ENCODE peak calls at places on chromosomes 11 and 22, in five cellular contexts. L is GM23338, G is heart left ventricle, T is heart right ventricle, O is tibial nerve. Y is an unnamed sample. For H3K4me1, the result is how much of the 10 kb centered on the place peaks cover.

GRCh38 chr11:71325418-71326327 is 73.3 kb upstream of the SHANK2 start:
- DNase-seq in G (no peak), O (no peak), L (no peak), T (no peak), Y (no peak)

GRCh38 chr22:49524362-49524761 is 303.3 kb downstream of the BRD1 start:
- DNase-seq in T (no peak), O (no peak), L (no peak), G (no peak), Y (no peak)

GRCh38 chr11:5831196-5831829 is 10.4 kb downstream of the OR52E6 start:
- DNase-seq in T (no peak), G (no peak), O (no peak), L (peak), Y (no peak)

GRCh38 chr11:3203221-3204043 is 15.2 kb downstream of the MRGPRG start:
- DNase-seq in G (no peak), T (no peak), O (no peak), L (peak), Y (no peak)

GRCh38 chr11:20037358-20037757 is 122.9 kb downstream of the DBX1 start:
- DNase-seq in L (no peak), G (no peak), T (no peak), O (no peak), Y (no peak)

GRCh38 chr11:36357831-36358230 is 61.7 kb downstream of the PRR5L start:
- DNase-seq in T (no peak), L (no peak), O (no peak), G (no peak), Y (no peak)

GRCh38 chr11:103953797-103954495 is 82.5 kb upstream of the DDI1 start:
- DNase-seq in T (no peak), G (no peak), L (no peak), O (no peak), Y (no peak)

GRCh38 chr11:44861829-44862545 is 88.7 kb downstream of the TP53I11 start:
- DNase-seq in T (peak), O (peak), L (peak), G (peak), Y (peak)

GRCh38 chr22:45450931-45451651 is 37.6 kb downstream of the RIBC2 start:
- DNase-seq in O (no peak), G (no peak), L (no peak), T (peak), Y (no peak)

GRCh38 chr22:22201925-22202343 is 42.7 kb upstream of the VPREB1 start:
- DNase-seq in T (no peak), G (no peak), O (no peak), L (no peak), Y (no peak)

GRCh38 chr22:19981171-19981960 is 35.3 kb downstream of the ARVCF start:
- DNase-seq in T (no peak), O (no peak), L (no peak), G (no peak), Y (no peak)

GRCh38 chr22:40044870-40045834 is 50.4 kb downstream of the FAM83F start:
- DNase-seq in G (peak), L (peak), O (no peak), T (peak), Y (peak)

GRCh38 chr11:73625690-73626318 is 20.6 kb upstream of the PLEKHB1 start:
- DNase-seq in G (peak), O (peak), T (peak), L (peak), Y (peak)

GRCh38 chr11:75265851-75266531 is 25.4 kb downstream of the TPBGL start:
- DNase-seq in L (no peak), G (no peak), O (no peak), T (no peak), Y (no peak)

GRCh38 chr11:68099474-68100405 is 21.4 kb downstream of the CHKA start:
- DNase-seq in O (no peak), G (peak), L (peak), T (peak), Y (peak)

GRCh38 chr22:31952459-31952858 is 8.1 kb downstream of the YWHAH start:
- DNase-seq in G (no peak), L (no peak), T (no peak), O (no peak), Y (peak)

GRCh38 chr11:66542362-66542761 is 3.5 kb downstream of the ZDHHC24 start:
- DNase-seq in O (no peak), L (no peak), G (no peak), T (no peak), Y (no peak)

GRCh38 chr11:94866231-94866827 is 98.2 kb downstream of the AMOTL1 start:
- DNase-seq in O (no peak), L (no peak), G (no peak), T (no peak), Y (no peak)

GRCh38 chr11:76074178-76075112 is 131.9 kb downstream of the WNT11 start:
- DNase-seq in G (no peak), T (no peak), L (no peak), O (no peak), Y (no peak)

GRCh38 chr11:96146765-96147164 is 196.2 kb downstream of the MAML2 start:
- DNase-seq in T (no peak), O (no peak), G (no peak), L (no peak), Y (no peak)

GRCh38 chr11:126492331-126492730 is 136.8 kb downstream of the ST3GAL4 start:
- DNase-seq in O (no peak), G (no peak), L (no peak), T (no peak), Y (no peak)

GRCh38 chr11:65503606-65503922 is 4.7 kb downstream of the MALAT1 start:
- DNase-seq in G (no peak), L (no peak), O (no peak), T (no peak), Y (no peak)

GRCh38 chr11:93525601-93526000 is 17.6 kb downstream of the SMCO4 start:
- DNase-seq in O (no peak), G (no peak), L (no peak), T (no peak), Y (peak)

GRCh38 chr11:128478305-128478704 is 109.1 kb downstream of the ETS1 start:
- DNase-seq in L (no peak), T (no peak), G (no peak), O (no peak), Y (no peak)

GRCh38 chr11:108592591-108593213 is 866 bp downstream of the EXPH5 start:
- DNase-seq in O (no peak), L (peak), G (no peak), T (peak), Y (peak)

GRCh38 chr11:110472858-110473257 is 43.1 kb downstream of the FDX1 start:
- DNase-seq in G (no peak), O (no peak), L (no peak), T (no peak), Y (no peak)

GRCh38 chr11:24496371-24496727 is 504 bp upstream of the LUZP2 start:
- DNase-seq in T (no peak), O (no peak), L (peak), G (no peak), Y (peak)

GRCh38 chr11:73965764-73966121 is 14.9 kb downstream of the DNAJB13 start:
- DNase-seq in T (no peak), G (no peak), L (no peak), O (no peak), Y (no peak)

GRCh38 chr11:22670803-22671202 is 4.4 kb downstream of the GAS2 start:
- DNase-seq in G (no peak), O (no peak), T (no peak), L (peak), Y (no peak)

GRCh38 chr22:46803031-46803880 is 40.8 kb downstream of the TBC1D22A start:
- DNase-seq in T (peak), O (no peak), L (peak), G (no peak), Y (no peak)

GRCh38 chr11:1335811-1336761 is 26.7 kb upstream of the TOLLIP start:
- DNase-seq in G (peak), L (peak), T (peak), O (peak), Y (peak)

GRCh38 chr22:30121988-30122387 is 41.7 kb downstream of the HORMAD2 start:
- DNase-seq in L (no peak), T (no peak), O (no peak), G (no peak), Y (no peak)

GRCh38 chr22:28244760-28245159 is 325.7 kb upstream of the PITPNB start:
- DNase-seq in O (no peak), G (no peak), L (no peak), T (no peak), Y (no peak)

GRCh38 chr11:108587109-108587508 is 6.5 kb downstream of the EXPH5 start:
- DNase-seq in O (no peak), G (no peak), T (no peak), L (no peak), Y (no peak)

GRCh38 chr11:8652140-8652539 is 30.3 kb downstream of the TRIM66 start:
- DNase-seq in T (no peak), L (no peak), G (no peak), O (no peak), Y (no peak)

GRCh38 chr11:125364085-125364822 is 131.8 kb downstream of the FEZ1 start:
- DNase-seq in T (no peak), L (no peak), G (no peak), O (no peak), Y (no peak)
- H3K27ac ChIP-seq in T (no peak), L (no peak), G (no peak), O (no peak), Y (no peak)

GRCh38 chr22:37566329-37566837 is 6.1 kb downstream of the CDC42EP1 start:
- DNase-seq in O (no peak), G (no peak), T (no peak), L (no peak), Y (no peak)

GRCh38 chr22:37563153-37564081 is 3.1 kb downstream of the CDC42EP1 start:
- DNase-seq in G (peak), L (peak), O (peak), T (peak), Y (peak)

GRCh38 chr22:37562049-37562784 is 1.9 kb downstream of the CDC42EP1 start:
- DNase-seq in O (no peak), T (no peak), G (no peak), L (no peak), Y (no peak)

GRCh38 chr22:37565830-37566229 is 5.5 kb downstream of the CDC42EP1 start:
- DNase-seq in L (no peak), T (no peak), G (no peak), O (no peak), Y (no peak)

DNA sequence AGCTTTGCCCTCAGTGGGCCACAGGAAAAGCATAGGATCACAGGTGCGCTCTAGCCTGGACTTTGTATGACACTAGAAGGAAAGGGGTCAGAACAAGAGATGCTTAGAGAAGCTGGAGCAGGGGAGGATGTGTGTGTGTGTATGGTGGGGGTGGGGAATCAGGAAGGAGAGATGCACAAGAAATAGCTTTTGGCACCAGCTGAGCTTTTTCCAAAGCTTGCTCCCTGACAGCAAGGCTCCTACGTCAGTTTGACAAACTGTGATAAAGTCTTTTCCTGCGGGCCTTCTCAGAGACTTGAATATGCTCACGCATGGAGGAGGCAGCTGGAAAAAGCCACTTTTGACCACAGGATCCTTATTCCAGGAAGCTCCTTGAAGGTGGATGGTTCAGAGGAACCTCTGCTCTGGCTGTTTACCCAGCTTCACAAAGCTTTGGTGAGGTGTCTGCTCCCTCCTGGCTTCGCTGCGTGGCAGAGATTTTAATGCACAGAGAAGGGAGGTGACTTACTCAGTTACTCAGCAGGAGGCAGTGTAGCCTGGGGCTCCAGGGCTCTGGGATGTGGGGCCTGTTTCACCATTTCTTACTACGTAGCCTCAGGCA is 3.9 kb downstream of the CDC42EP1 start:
- DNase-seq in T (peak), G (peak), L (no peak), O (no peak), Y (peak)
- H3K4me1 ChIP-seq in T (half or more), G (half or more), L (under half), O (under half), Y (half or more)

GRCh38 chr11:33040127-33040861 is 922 bp downstream of the TCP11L1 start:
- DNase-seq in O (no peak), T (no peak), G (no peak), L (peak), Y (peak)

GRCh38 chr11:33044281-33044680 is 4.9 kb downstream of the TCP11L1 start:
- DNase-seq in L (no peak), O (no peak), G (no peak), T (no peak), Y (no peak)

GRCh38 chr11:33039274-33040126 is at the start of gene TCP11L1:
- DNase-seq in O (peak), L (peak), G (peak), T (peak), Y (peak)

GRCh38 chr11:33043221-33043833 is 4.0 kb downstream of the TCP11L1 start:
- DNase-seq in O (no peak), G (no peak), T (no peak), L (no peak), Y (no peak)

DNA sequence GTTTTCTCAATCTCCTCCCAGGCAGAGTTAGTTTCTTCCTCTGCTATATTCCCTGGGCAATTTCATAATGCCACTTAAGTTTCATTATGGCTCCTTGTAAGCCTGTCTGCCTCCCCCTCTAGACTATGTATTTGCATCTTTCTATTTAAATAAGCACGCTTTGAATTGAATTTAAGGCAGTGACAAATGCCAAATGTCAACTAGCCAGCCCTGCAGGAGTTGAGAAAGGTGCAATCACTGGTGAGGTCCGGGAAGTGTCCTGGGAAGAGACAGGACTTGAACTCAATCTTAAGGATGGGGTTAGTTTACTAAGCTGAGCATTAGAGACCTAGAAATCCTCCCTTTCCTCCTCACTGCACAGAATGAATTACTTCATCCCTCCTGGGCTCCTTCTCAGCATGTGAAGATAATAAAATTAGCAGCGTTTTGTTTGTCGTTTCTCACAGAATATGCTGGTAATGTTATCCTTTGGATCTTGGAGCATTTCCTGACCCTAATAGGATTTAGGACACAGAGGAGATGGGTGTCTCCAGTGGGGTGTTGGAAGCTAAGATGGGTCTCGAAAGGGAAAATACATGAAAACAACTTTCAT is 1.6 kb downstream of the TCP11L1 start:
- DNase-seq in O (no peak), L (no peak), G (no peak), T (no peak), Y (no peak)
- H3K4me3 ChIP-seq in O (peak), L (peak), G (peak), T (peak), Y (no peak)

GRCh38 chr11:114296979-114297372 is 777 bp downstream of the NNMT start:
- DNase-seq in T (no peak), O (no peak), G (no peak), L (no peak), Y (no peak)
- H3K27ac ChIP-seq in T (peak), O (peak), G (peak), L (no peak), Y (peak)

GRCh38 chr11:14315130-14315529 is 43.9 kb downstream of the RRAS2 start:
- DNase-seq in T (no peak), O (no peak), L (no peak), G (no peak), Y (no peak)
- H3K4me1 ChIP-seq in T (under half), O (under half), L (half or more), G (under half), Y (under half)

GRCh38 chr11:114344494-114344893 is 48.3 kb downstream of the NNMT start:
- DNase-seq in L (no peak), T (no peak), G (no peak), O (no peak), Y (no peak)

GRCh38 chr11:114342476-114342875 is 46.3 kb downstream of the NNMT start:
- DNase-seq in L (no peak), G (no peak), O (no peak), T (no peak), Y (no peak)

GRCh38 chr11:114343493-114343892 is 47.3 kb downstream of the NNMT start:
- DNase-seq in G (no peak), L (no peak), T (no peak), O (no peak), Y (no peak)

GRCh38 chr11:114343020-114343419 is 46.8 kb downstream of the NNMT start:
- DNase-seq in O (no peak), T (no peak), L (no peak), G (no peak), Y (no peak)

DNA sequence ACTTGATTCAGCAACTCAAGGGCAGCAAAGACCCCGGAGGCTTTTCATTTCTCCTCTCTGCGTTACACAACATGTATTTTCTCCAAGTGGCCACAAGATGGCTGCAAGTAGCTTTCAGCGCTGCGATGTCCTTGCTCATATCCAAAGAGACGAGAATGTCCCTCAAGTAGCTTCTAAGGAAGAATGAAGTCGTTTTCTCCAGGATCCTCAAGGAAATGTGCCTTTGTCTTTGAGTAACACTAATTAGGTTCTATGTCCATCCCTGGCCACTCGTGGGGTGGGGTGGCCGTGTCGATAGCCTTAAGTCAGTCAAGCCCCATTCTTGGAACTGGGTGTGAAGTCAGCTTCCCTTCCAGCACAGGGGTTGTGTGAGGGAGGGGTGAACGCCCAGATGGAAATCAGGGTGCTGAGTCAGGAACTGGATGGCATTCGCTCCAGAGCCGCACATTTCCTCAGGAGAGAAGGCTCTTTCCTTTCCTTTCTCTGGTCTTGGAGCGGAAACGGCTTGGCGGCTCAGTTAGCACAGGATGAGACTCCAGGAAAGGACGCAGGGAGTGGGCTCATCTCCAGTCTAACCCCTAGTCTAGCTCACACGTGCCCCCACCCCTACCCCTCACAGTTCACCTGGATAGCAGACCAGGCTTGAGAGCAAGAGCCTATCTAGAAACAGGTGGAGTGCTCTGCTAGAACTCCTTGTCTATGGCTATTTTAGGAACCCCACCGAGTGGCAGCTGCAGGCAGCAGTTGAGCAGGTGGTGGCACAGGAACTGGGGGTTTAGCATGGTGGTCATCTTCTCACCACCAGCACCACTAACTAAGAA is 44.3 kb downstream of the NNMT start:
- DNase-seq in L (peak), O (peak), G (peak), T (peak), Y (peak)
- H3K4me3 ChIP-seq in L (no peak), O (peak), G (peak), T (peak), Y (no peak)

Y was measured in adrenal gland.